ENCODE peak calls at places on chromosomes 16 and 17, in four cellular contexts. O, D, W and V are unnamed samples.

GRCh38 chr17:78144146-78144719 is 2.0 kb upstream of the C17orf99 start:
- DNase-seq in O (peak; percentile 73), D (no peak), W (peak; percentile 96), V (no peak)

GRCh38 chr17:42072323-42073187 is 22.2 kb upstream of the C17orf113 start:
- DNase-seq in O (no peak), D (no peak), W (no peak), V (no peak)

GRCh38 chr16:3131755-3132377 is 3.0 kb upstream of the ZNF213 start:
- DNase-seq in O (no peak), D (no peak), W (peak; percentile 28), V (no peak)

GRCh38 chr16:27920391-27920891 is 143.1 kb downstream of the GSG1L start:
- DNase-seq in O (no peak), D (no peak), W (no peak), V (no peak)

GRCh38 chr17:49496183-49496865 is 1.2 kb downstream of the NGFR start:
- DNase-seq in O (peak; percentile 71), D (peak; percentile 71), W (peak; percentile 40), V (no peak)

GRCh38 chr17:47699536-47699840 is 5.5 kb downstream of the TBKBP1 start:
- DNase-seq in O (no peak), D (no peak), W (no peak), V (no peak)

GRCh38 chr16:27779719-27780161 is 229.8 kb downstream of the KATNIP start:
- DNase-seq in O (peak; percentile 32), D (no peak), W (peak; percentile 58), V (no peak)

GRCh38 chr17:31013844-31014243 is 43.0 kb downstream of the RNF135 start:
- DNase-seq in O (no peak), D (no peak), W (no peak), V (no peak)

GRCh38 chr17:17139972-17140589 is 66.1 kb downstream of the PLD6 start:
- DNase-seq in O (no peak), D (no peak), W (no peak), V (no peak)

GRCh38 chr17:46950997-46951621 is 27.9 kb downstream of the RPRML start:
- DNase-seq in O (no peak), D (no peak), W (no peak), V (no peak)

GRCh38 chr16:67207857-67208524 is 9.1 kb downstream of the ELMO3 start:
- DNase-seq in O (no peak), D (no peak), W (peak; percentile 24), V (no peak)

GRCh38 chr17:32445075-32445427 is 741 bp downstream of the PSMD11 start:
- DNase-seq in O (no peak), D (no peak), W (peak; percentile 55), V (no peak)

GRCh38 chr17:3635474-3636153 is 436 bp downstream of the SHPK start:
- DNase-seq in O (no peak), D (no peak), W (no peak), V (no peak)

GRCh38 chr16:49754495-49755290 is 101.2 kb downstream of the ZNF423 start:
- DNase-seq in O (no peak), D (no peak), W (peak; percentile 6), V (no peak)

GRCh38 chr17:353213-353837 is 718 bp upstream of the RPH3AL start:
- DNase-seq in O (no peak), D (no peak), W (no peak), V (no peak)

GRCh38 chr16:21162661-21163151 is 4.2 kb downstream of the LDAF1 start:
- DNase-seq in O (peak; percentile 46), D (no peak), W (peak; percentile 65), V (no peak)

GRCh38 chr16:67326472-67327309 is at the start of the genes KCTD19 and LRRC36:
- DNase-seq in O (peak; percentile 55), D (no peak), W (peak; percentile 24), V (no peak)

GRCh38 chr17:4999429-5000093 is 1.8 kb downstream of the KIF1C start:
- DNase-seq in O (no peak), D (no peak), W (no peak), V (no peak)

GRCh38 chr16:19008245-19008644 is 24.5 kb downstream of the TMC7 start:
- DNase-seq in O (no peak), D (no peak), W (peak; percentile 67), V (no peak)

GRCh38 chr16:4052801-4053662 is 63.2 kb downstream of the ADCY9 start:
- DNase-seq in O (no peak), D (no peak), W (peak; percentile 74), V (no peak)

GRCh38 chr16:78665373-78665772 is 565.9 kb downstream of the WWOX start:
- DNase-seq in O (no peak), D (no peak), W (no peak), V (no peak)

GRCh38 chr17:7251330-7252175 is at the start of gene CTDNEP1:
- DNase-seq in O (peak; percentile 99), D (peak; percentile 100), W (peak; percentile 100), V (peak; percentile 93)

GRCh38 chr16:79007614-79008013 is 592.9 kb downstream of the MAF start:
- DNase-seq in O (no peak), D (no peak), W (no peak), V (no peak)

DNA sequence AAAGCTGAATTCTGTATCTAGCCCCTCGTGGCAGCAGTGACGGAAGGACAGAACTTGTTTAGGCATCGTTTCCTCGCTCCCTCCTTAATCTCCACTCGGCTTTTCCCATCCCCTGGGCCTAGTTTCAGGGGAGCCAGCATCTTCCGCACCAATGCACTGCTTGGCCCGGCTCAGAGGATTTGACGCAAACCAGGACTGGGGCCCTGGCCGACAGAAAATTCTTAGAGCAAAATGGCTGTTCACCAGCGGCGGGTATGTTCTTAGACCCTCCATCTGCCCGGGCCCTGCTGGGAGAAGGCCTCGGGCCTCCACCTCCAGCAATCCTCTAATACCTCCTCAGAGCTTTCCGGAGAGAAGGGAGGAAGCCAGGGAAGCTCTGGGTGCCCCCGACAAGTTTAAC is 54.6 kb downstream of the TBC1D16 start:
- DNase-seq in O (no peak), D (no peak), W (no peak), V (no peak)
- H3K27ac ChIP-seq in O (no peak overlapping the region), D (no peak overlapping the region), W (no peak overlapping the region), V (no peak overlapping the region)

GRCh38 chr16:55474821-55475220 is 4.2 kb upstream of the MMP2 start:
- DNase-seq in O (no peak), D (no peak), W (no peak), V (no peak)

GRCh38 chr16:55478827-55479559 is at the start of gene MMP2:
- DNase-seq in O (peak; percentile 86), D (no peak), W (peak; percentile 87), V (no peak)

GRCh38 chr16:55476625-55477533 is 2.1 kb upstream of the MMP2 start:
- DNase-seq in O (no peak), D (no peak), W (no peak), V (no peak)

GRCh38 chr16:55473584-55473983 is 5.4 kb upstream of the MMP2 start:
- DNase-seq in O (no peak), D (no peak), W (no peak), V (no peak)

GRCh38 chr16:55475919-55476318 is 3.1 kb upstream of the MMP2 start:
- DNase-seq in O (peak; percentile 74), D (no peak), W (no peak), V (no peak)
- H3K27ac ChIP-seq in O (peak overlapping the region; percentile 95), D (no peak overlapping the region), W (peak overlapping the region; percentile 19), V (peak overlapping the region; percentile 83)

DNA sequence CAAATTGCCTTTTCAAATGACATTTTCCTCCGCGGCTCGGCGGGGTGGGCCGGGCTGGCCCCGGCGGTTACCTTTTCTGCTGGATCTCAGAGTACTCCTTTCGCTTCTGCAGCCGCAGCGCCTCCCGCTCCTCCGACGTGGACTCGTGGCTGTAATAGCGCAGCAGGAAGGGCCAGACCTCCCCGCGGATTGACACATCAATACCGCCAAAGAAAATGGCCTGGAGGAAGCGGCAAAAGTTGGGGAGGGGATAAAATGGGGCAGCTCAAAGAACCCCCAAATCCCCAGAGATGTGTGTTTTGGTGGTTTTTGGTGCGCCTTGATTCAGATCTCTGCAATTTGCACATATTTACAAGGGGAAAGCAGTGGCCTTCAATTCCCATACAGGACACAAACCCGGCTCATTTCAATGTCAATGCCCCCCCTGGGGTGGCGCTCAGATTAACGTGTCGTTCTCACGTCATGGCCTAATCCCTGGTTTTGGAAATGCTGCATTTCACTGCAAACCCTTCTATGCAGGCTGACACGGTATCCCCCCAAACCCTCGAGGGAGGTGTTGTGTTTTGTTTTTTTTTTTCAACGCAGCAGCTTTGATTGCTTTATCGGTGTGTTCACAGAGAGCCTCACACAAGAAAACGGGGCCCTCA is 85.9 kb downstream of the TBC1D16 start:
- DNase-seq in O (no peak), D (no peak), W (no peak), V (no peak)
- H3K27ac ChIP-seq in O (no peak overlapping the region), D (no peak overlapping the region), W (no peak overlapping the region), V (no peak overlapping the region)

GRCh38 chr16:85522842-85523601 is 90.1 kb upstream of the GSE1 start:
- DNase-seq in O (peak; percentile 45), D (no peak), W (peak; percentile 56), V (no peak)
- H3K27ac ChIP-seq in O (no peak overlapping the region), D (no peak overlapping the region), W (no peak overlapping the region), V (no peak overlapping the region)

GRCh38 chr17:9845306-9845705 is 19.6 kb downstream of the GLP2R start:
- DNase-seq in O (no peak), D (no peak), W (no peak), V (no peak)

GRCh38 chr17:9843152-9844010 is 17.7 kb downstream of the GLP2R start:
- DNase-seq in O (no peak), D (no peak), W (no peak), V (no peak)

GRCh38 chr17:9839433-9839832 is 13.7 kb downstream of the GLP2R start:
- DNase-seq in O (no peak), D (no peak), W (no peak), V (no peak)

GRCh38 chr17:9844153-9844552 is 18.4 kb downstream of the GLP2R start:
- DNase-seq in O (no peak), D (no peak), W (no peak), V (no peak)

DNA sequence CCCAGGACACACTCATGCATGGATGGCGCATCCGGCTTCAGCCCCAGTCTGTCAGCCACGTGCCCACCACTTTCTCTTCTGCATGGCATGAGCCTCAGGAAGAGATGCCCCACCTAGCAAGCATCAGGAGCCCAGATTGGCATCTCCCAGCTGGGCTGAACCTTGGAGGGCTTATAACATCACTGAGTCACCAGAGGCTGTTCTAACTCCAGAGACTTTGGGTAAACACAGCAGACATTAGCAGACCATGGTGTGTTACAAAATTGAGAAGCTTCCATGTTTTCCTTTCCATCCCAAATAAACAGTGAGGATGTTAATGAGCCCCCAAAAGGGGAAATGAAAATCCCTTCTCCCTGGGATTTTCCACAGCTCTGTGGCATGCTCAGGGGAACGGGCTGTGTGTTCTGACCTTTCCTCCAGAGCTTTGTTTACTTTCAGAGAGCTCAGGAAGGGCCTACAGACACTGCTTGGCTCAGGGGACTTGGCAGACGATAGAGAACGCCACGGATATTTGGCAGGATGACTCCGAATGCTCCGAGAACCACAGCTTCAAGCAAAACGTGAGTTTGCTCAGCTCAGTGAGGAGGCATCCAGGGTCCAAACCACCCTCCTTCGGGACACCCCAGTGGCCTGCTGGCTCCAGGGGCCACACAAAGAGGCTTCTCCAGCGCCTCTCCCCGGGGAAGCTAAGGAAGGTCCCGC is 16.5 kb downstream of the GLP2R start:
- DNase-seq in O (peak; percentile 84), D (no peak), W (peak; percentile 90), V (no peak)
- H3K27ac ChIP-seq in O (peak overlapping the region; percentile 81), D (no peak overlapping the region), W (no peak overlapping the region), V (peak overlapping the region; percentile 47)